ENCODE peak calls at places on chromosomes 7 and 10, in ten cellular contexts. H, C, B, Q, Y, A, E, P, Z and U are unnamed samples.

GRCh38 chr10:94274142-94274787 is 88.5 kb downstream of the NOC3L start:
- DNase-seq in B (no peak), C (peak; percentile 72), E (no peak), Y (peak; percentile 53), Z (no peak), A (no peak), H (no peak), Q (no peak), P (no peak), U (peak; percentile 74)

GRCh38 chr7:78019457-78020130 is 221.0 kb downstream of the PHTF2 start:
- DNase-seq in Z (peak; percentile 42), P (peak; percentile 75), B (peak; percentile 86), C (peak; percentile 95), H (peak; percentile 61), E (peak; percentile 91), Q (peak; percentile 95), Y (peak; percentile 94), A (peak; percentile 27), U (peak; percentile 78)

GRCh38 chr7:106283831-106284515 is 810 bp downstream of the NAMPT start:
- DNase-seq in B (no peak), Z (peak; percentile 51), A (no peak), Q (peak; percentile 84), Y (peak; percentile 56), C (peak; percentile 66), E (peak; percentile 52), H (peak; percentile 7), P (peak; percentile 63), U (peak; percentile 63)

GRCh38 chr7:142485617-142486226 is 227.9 kb upstream of the PRSS58 start:
- DNase-seq in A (no peak), B (peak; percentile 28), E (no peak), P (no peak), Y (no peak), H (no peak), C (no peak), Z (no peak), Q (no peak), U (no peak)

GRCh38 chr7:149883452-149883861 is 9.7 kb downstream of the ATP6V0E2 start:
- DNase-seq in H (peak; percentile 16), B (peak; percentile 84), A (no peak), Y (peak; percentile 58), P (peak; percentile 36), Z (peak; percentile 26), Q (peak; percentile 75), E (peak; percentile 57), C (peak; percentile 59), U (peak; percentile 46)

GRCh38 chr7:101488826-101489572 is 126.3 kb downstream of the COL26A1 start:
- DNase-seq in C (no peak), Z (no peak), Y (no peak), E (no peak), Q (no peak), P (no peak), A (no peak), B (no peak), H (no peak), U (no peak)

GRCh38 chr7:47601119-47601880 is 19.4 kb upstream of the TNS3 start:
- DNase-seq in C (no peak), P (peak; percentile 71), Z (peak; percentile 96), A (no peak), H (peak; percentile 92), B (no peak), Y (no peak), Q (no peak), E (no peak), U (peak; percentile 84)

GRCh38 chr7:115008465-115009114 is 86.7 kb downstream of the MDFIC start:
- DNase-seq in E (no peak), Z (no peak), P (no peak), Y (peak; percentile 84), B (no peak), H (peak; percentile 50), Q (no peak), C (peak; percentile 83), A (no peak), U (peak; percentile 84)

GRCh38 chr7:27066148-27066547 is 29.7 kb downstream of the HOXA1 start:
- DNase-seq in H (peak; percentile 72), B (no peak), Q (no peak), P (peak; percentile 69), E (no peak), C (no peak), Y (no peak), A (no peak), Z (peak; percentile 85), U (peak; percentile 37)

GRCh38 chr10:96850825-96851224 is 18.7 kb downstream of the LCOR start:
- DNase-seq in P (no peak), B (no peak), E (no peak), Y (no peak), H (peak; percentile 91), C (no peak), Q (no peak), Z (peak; percentile 72), A (no peak), U (peak; percentile 96)

GRCh38 chr7:147547252-147547897 is 1043.2 kb upstream of the C7orf33 start:
- DNase-seq in H (no peak), P (no peak), B (peak; percentile 64), Z (peak; percentile 48), Q (peak; percentile 65), C (no peak), A (peak; percentile 0), E (no peak), Y (no peak), U (no peak)

GRCh38 chr7:65251851-65252620 is 121.6 kb upstream of the ZNF92 start:
- DNase-seq in A (peak; percentile 21), P (peak; percentile 49), E (peak; percentile 62), Z (peak; percentile 61), H (peak; percentile 2), B (peak; percentile 89), Y (peak; percentile 29), Q (peak; percentile 86), C (no peak), U (peak; percentile 22)

GRCh38 chr7:82444220-82445049 is 858 bp upstream of the CACNA2D1 start:
- DNase-seq in B (peak; percentile 64), Z (peak; percentile 40), H (no peak), C (no peak), A (no peak), E (no peak), Q (peak; percentile 66), P (no peak), Y (no peak), U (no peak)

GRCh38 chr10:52623761-52624160 is 148.8 kb downstream of the MBL2 start:
- DNase-seq in E (no peak), C (no peak), P (peak; percentile 61), H (no peak), A (no peak), Y (no peak), Z (no peak), Q (no peak), B (no peak), U (peak; percentile 23)

GRCh38 chr10:114402871-114403544 is 1.3 kb downstream of the AFAP1L2 start:
- DNase-seq in A (no peak), H (no peak), B (peak; percentile 27), Z (peak; percentile 56), C (no peak), E (no peak), P (no peak), Q (no peak), Y (no peak), U (no peak)

GRCh38 chr7:44750921-44751571 is 2.4 kb downstream of the ZMIZ2 start:
- DNase-seq in C (no peak), Y (no peak), Q (peak; percentile 67), Z (peak; percentile 45), B (no peak), E (no peak), H (no peak), A (no peak), P (no peak), U (no peak)

GRCh38 chr7:151736403-151736909 is 140.5 kb downstream of the PRKAG2 start:
- DNase-seq in A (no peak), Q (no peak), Y (peak; percentile 84), H (peak; percentile 97), P (peak; percentile 92), Z (peak; percentile 78), B (peak; percentile 65), C (peak; percentile 68), E (peak; percentile 79), U (peak; percentile 96)
- TF ChIP-seq CTCF in A (no peak), Q (peak; percentile 19), Y (no peak), H (peak; percentile 29), P (peak; percentile 23), Z (peak; percentile 21), B (no peak), C (no peak), E (peak; percentile 27), U (peak; percentile 62)

GRCh38 chr10:122140477-122140902 is 130.6 kb upstream of the BTBD16 start:
- DNase-seq in Y (peak; percentile 53), Z (peak; percentile 63), P (peak; percentile 89), H (peak; percentile 83), C (peak; percentile 55), B (no peak), E (no peak), Q (no peak), A (no peak), U (peak; percentile 68)
- H3K4me3 ChIP-seq in Y (no peak overlapping the region), Z (no peak overlapping the region), P (no peak overlapping the region), H (no peak overlapping the region), C (no peak overlapping the region), B (no peak overlapping the region), E (no peak overlapping the region), Q (no peak overlapping the region), A (no peak overlapping the region), U (no peak overlapping the region)

GRCh38 chr7:152050547-152050971 is 25.1 kb downstream of the GALNT11 start:
- DNase-seq in E (no peak), Z (peak; percentile 62), H (no peak), A (no peak), C (no peak), Q (no peak), P (no peak), B (no peak), Y (no peak), U (peak; percentile 77)
- TF ChIP-seq CTCF in E (no peak), Z (peak; percentile 1), H (no peak), A (no peak), C (no peak), Q (no peak), P (no peak), B (no peak), Y (no peak), U (no peak)

DNA sequence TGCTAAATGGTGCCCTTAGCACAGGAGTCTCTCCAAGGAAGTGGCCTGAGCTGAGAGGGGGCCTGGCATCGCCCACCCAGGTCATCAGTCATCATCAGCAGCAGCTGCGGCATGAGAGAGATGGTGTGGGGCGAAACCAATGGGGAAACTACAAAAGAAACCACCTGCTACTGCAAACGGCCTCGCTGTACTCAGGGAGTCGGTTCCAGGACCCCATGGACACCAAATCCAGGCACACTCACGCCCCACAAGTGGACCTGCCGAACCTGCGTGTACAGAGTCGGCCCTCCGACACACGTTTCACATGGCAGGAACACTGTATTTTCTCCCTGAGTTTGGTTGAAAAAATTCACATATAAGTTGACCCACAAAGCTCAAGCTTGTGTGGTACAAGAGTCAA is 37.8 kb downstream of the DIP2C start:
- DNase-seq in Z (no peak), Y (no peak), B (no peak), A (no peak), C (no peak), H (no peak), P (no peak), E (no peak), Q (no peak), U (no peak)
- H3K4me3 ChIP-seq in Z (no peak overlapping the region), Y (no peak overlapping the region), B (no peak overlapping the region), A (no peak overlapping the region), C (no peak overlapping the region), H (no peak overlapping the region), P (no peak overlapping the region), E (no peak overlapping the region), Q (no peak overlapping the region), U (no peak overlapping the region)